ENCODE peak calls at places on chromosome 7, in six cellular contexts. S, N, J, A, H and K are unnamed samples.
A peak's percentile ranks its signal among the peaks of the same experiment; 100 is the strongest.

GRCh38 chr7:137935849-137936508 is 65.9 kb downstream of the CREB3L2 start:
- DNase-seq in S (no peak), N (no peak), J (no peak), A (no peak), H (no peak), K (no peak)

GRCh38 chr7:21603972-21604749 is 61.3 kb downstream of the DNAH11 start:
- DNase-seq in S (no peak), N (no peak), J (no peak), A (no peak), H (no peak), K (no peak)

GRCh38 chr7:40673285-40673684 is 538.5 kb downstream of the SUGCT start:
- DNase-seq in S (no peak), N (no peak), J (no peak), A (no peak), H (no peak), K (no peak)

GRCh38 chr7:129831424-129832058 is 121.2 kb downstream of the UBE2H start:
- DNase-seq in S (no peak), N (no peak), J (no peak), A (peak; percentile 47), H (no peak), K (no peak)

GRCh38 chr7:20350518-20350951 is 19.8 kb downstream of the ITGB8 start:
- DNase-seq in S (no peak), N (no peak), J (no peak), A (no peak), H (no peak), K (no peak)

GRCh38 chr7:42020067-42020466 is 216.9 kb downstream of the GLI3 start:
- DNase-seq in S (no peak), N (no peak), J (no peak), A (no peak), H (no peak), K (no peak)

GRCh38 chr7:114405427-114405826 is 9.2 kb upstream of the FOXP2 start:
- DNase-seq in S (no peak), N (no peak), J (no peak), A (no peak), H (no peak), K (no peak)

GRCh38 chr7:81715984-81716588 is 53.8 kb downstream of the HGF start:
- DNase-seq in S (no peak), N (no peak), J (no peak), A (no peak), H (no peak), K (no peak)

GRCh38 chr7:22718200-22718711 is 8.7 kb upstream of the IL6 start:
- DNase-seq in S (no peak), N (no peak), J (no peak), A (no peak), H (no peak), K (no peak)

GRCh38 chr7:29099896-29100847 is 46.2 kb downstream of the CPVL start:
- DNase-seq in S (no peak), N (no peak), J (no peak), A (peak; percentile 34), H (no peak), K (no peak)

GRCh38 chr7:73397521-73397934 is 36.0 kb upstream of the FZD9 start:
- DNase-seq in S (no peak), N (peak; percentile 36), J (no peak), A (peak; percentile 16), H (no peak), K (no peak)

GRCh38 chr7:155163696-155164095 is 93.6 kb downstream of the HTR5A start:
- DNase-seq in S (no peak), N (no peak), J (no peak), A (no peak), H (no peak), K (no peak)

GRCh38 chr7:69638674-69639073 is 40.4 kb downstream of the AUTS2 start:
- DNase-seq in S (no peak), N (no peak), J (no peak), A (no peak), H (no peak), K (no peak)

GRCh38 chr7:141276031-141276430 is 202.2 kb downstream of the TMEM178B start:
- DNase-seq in S (no peak), N (no peak), J (no peak), A (no peak), H (no peak), K (no peak)

GRCh38 chr7:44534501-44534900 is 6.6 kb downstream of the NPC1L1 start:
- DNase-seq in S (no peak), N (peak; percentile 61), J (no peak), A (no peak), H (no peak), K (no peak)

GRCh38 chr7:151857866-151858440 is 19.0 kb downstream of the PRKAG2 start:
- DNase-seq in S (no peak), N (no peak), J (no peak), A (no peak), H (no peak), K (peak; percentile 21)

GRCh38 chr7:81183326-81183725 is 264.5 kb upstream of the SEMA3C start:
- DNase-seq in S (no peak), N (no peak), J (no peak), A (no peak), H (no peak), K (no peak)

GRCh38 chr7:7077945-7078344 is 104.4 kb upstream of the C1GALT1 start:
- DNase-seq in S (no peak), N (no peak), J (no peak), A (no peak), H (no peak), K (no peak)

GRCh38 chr7:11300231-11300630 is 326.6 kb downstream of the PHF14 start:
- DNase-seq in S (no peak), N (no peak), J (no peak), A (no peak), H (no peak), K (no peak)

GRCh38 chr7:113519447-113519846 is 399.4 kb downstream of the PPP1R3A start:
- DNase-seq in S (no peak), N (no peak), J (no peak), A (no peak), H (no peak), K (no peak)

GRCh38 chr7:36283711-36284130 is 105.9 kb upstream of the ANLN start:
- DNase-seq in S (no peak), N (no peak), J (peak; percentile 83), A (no peak), H (peak; percentile 85), K (peak; percentile 82)

GRCh38 chr7:16422100-16422430 is 727 bp upstream of the CRPPA start:
- DNase-seq in S (no peak), N (no peak), J (no peak), A (no peak), H (no peak), K (no peak)

GRCh38 chr7:102426268-102427031 is 6.9 kb upstream of the ORAI2 start:
- DNase-seq in S (no peak), N (no peak), J (no peak), A (no peak), H (peak; percentile 74), K (no peak)

GRCh38 chr7:92766461-92767003 is 69.8 kb downstream of the CDK6 start:
- DNase-seq in S (no peak), N (no peak), J (no peak), A (no peak), H (no peak), K (no peak)

GRCh38 chr7:49639068-49639593 is 134.3 kb upstream of the VWC2 start:
- DNase-seq in S (no peak), N (no peak), J (no peak), A (no peak), H (no peak), K (no peak)

GRCh38 chr7:128890306-128891109 is 20.0 kb downstream of the KCP start:
- DNase-seq in S (no peak), N (peak; percentile 54), J (peak; percentile 75), A (no peak), H (peak; percentile 75), K (peak; percentile 50)

GRCh38 chr7:135385209-135385608 is 124.7 kb downstream of the CNOT4 start:
- DNase-seq in S (no peak), N (no peak), J (no peak), A (peak; percentile 42), H (no peak), K (no peak)

GRCh38 chr7:130178251-130178650 is 27.0 kb downstream of the TMEM209 start:
- DNase-seq in S (no peak), N (no peak), J (no peak), A (no peak), H (no peak), K (no peak)

GRCh38 chr7:103752995-103753394 is 236.5 kb downstream of the RELN start:
- DNase-seq in S (no peak), N (no peak), J (no peak), A (no peak), H (no peak), K (no peak)

GRCh38 chr7:148253629-148254028 is 336.9 kb upstream of the C7orf33 start:
- DNase-seq in S (no peak), N (no peak), J (no peak), A (no peak), H (no peak), K (no peak)

GRCh38 chr7:32588657-32589056 is 93.4 kb downstream of the AVL9 start:
- DNase-seq in S (no peak), N (no peak), J (no peak), A (no peak), H (no peak), K (no peak)

GRCh38 chr7:47069385-47070076 is 512.4 kb downstream of the TNS3 start:
- DNase-seq in S (no peak), N (no peak), J (peak; percentile 73), A (no peak), H (no peak), K (no peak)

GRCh38 chr7:101935521-101936141 is 118.2 kb downstream of the CUX1 start:
- DNase-seq in S (no peak), N (no peak), J (peak; percentile 88), A (no peak), H (peak; percentile 35), K (peak; percentile 90)

GRCh38 chr7:128409435-128410091 is at the start of gene IMPDH1:
- DNase-seq in S (peak; percentile 65), N (peak; percentile 96), J (peak; percentile 97), A (peak; percentile 95), H (peak; percentile 96), K (peak; percentile 96)

GRCh38 chr7:149713061-149713730 is 60.2 kb downstream of the ZNF467 start:
- DNase-seq in S (no peak), N (no peak), J (no peak), A (no peak), H (peak; percentile 6), K (no peak)

GRCh38 chr7:23893172-23893941 is 183.3 kb downstream of the STK31 start:
- DNase-seq in S (no peak), N (no peak), J (no peak), A (no peak), H (no peak), K (no peak)

GRCh38 chr7:41716691-41717090 is 13.8 kb upstream of the INHBA start:
- DNase-seq in S (no peak), N (no peak), J (no peak), A (no peak), H (no peak), K (no peak)

GRCh38 chr7:8365499-8366110 is 67.8 kb upstream of the NXPH1 start:
- DNase-seq in S (no peak), N (no peak), J (no peak), A (no peak), H (no peak), K (no peak)